ENCODE peak calls at places on chromosomes 7 and 10, in ten cellular contexts. N is HL-60; W is dorsolateral prefrontal cortex; J is right atrium auricular region; O is nephron progenitor cell; B is fibroblast of pulmonary artery; H is neural progenitor cell; Q is activated CD8-positive, alpha-beta T cell treated with anti-CD3 and anti-CD28 coated beads for 36 hours; V is ovary; G is spleen. C is an unnamed sample.

GRCh38 chr7:133535308-133535707 is 282.4 kb downstream of the EXOC4 start:
- DNase-seq in N (no peak), W (no peak), J (no peak), O (no peak), B (no peak), H (peak; percentile 17), Q (no peak), V (no peak), G (no peak), C (no peak)

GRCh38 chr7:139716156-139716942 is 61.4 kb downstream of the HIPK2 start:
- DNase-seq in N (no peak), W (no peak), J (no peak), O (no peak), B (no peak), H (no peak), Q (no peak), V (no peak), G (no peak), C (no peak)

GRCh38 chr10:24920907-24921881 is 31.2 kb downstream of the PRTFDC1 start:
- DNase-seq in N (no peak), W (no peak), J (peak; percentile 87), O (no peak), B (peak; percentile 97), H (no peak), Q (peak; percentile 89), V (peak; percentile 54), G (no peak), C (no peak)

GRCh38 chr10:78909268-78909667 is 159.5 kb upstream of the ZMIZ1 start:
- DNase-seq in N (no peak), W (no peak), J (no peak), O (no peak), B (no peak), H (peak; percentile 45), Q (no peak), V (no peak), G (peak; percentile 44), C (no peak)

GRCh38 chr10:132329565-132330485 is 2.2 kb upstream of the LRRC27 start:
- DNase-seq in N (peak; percentile 57), W (no peak), J (peak; percentile 81), O (no peak), B (peak; percentile 63), H (no peak), Q (peak; percentile 62), V (no peak), G (peak; percentile 80), C (no peak)

GRCh38 chr7:16271990-16272665 is 149.2 kb downstream of the CRPPA start:
- DNase-seq in N (no peak), W (no peak), J (no peak), O (no peak), B (peak; percentile 17), H (no peak), Q (no peak), V (no peak), G (no peak), C (no peak)

GRCh38 chr10:32454148-32454547 is 8.2 kb downstream of the CCDC7 start:
- DNase-seq in N (no peak), W (no peak), J (no peak), O (no peak), B (no peak), H (no peak), Q (no peak), V (no peak), G (no peak), C (no peak)

GRCh38 chr10:57506414-57507094 is 761.1 kb downstream of the IPMK start:
- DNase-seq in N (no peak), W (no peak), J (no peak), O (no peak), B (no peak), H (no peak), Q (no peak), V (no peak), G (peak; percentile 64), C (no peak)

GRCh38 chr7:114765331-114766125 is 156.4 kb upstream of the MDFIC start:
- DNase-seq in N (no peak), W (no peak), J (no peak), O (no peak), B (no peak), H (no peak), Q (no peak), V (no peak), G (no peak), C (no peak)

GRCh38 chr10:86262671-86263165 is 103.9 kb downstream of the GRID1 start:
- DNase-seq in N (no peak), W (peak; percentile 17), J (no peak), O (peak; percentile 13), B (no peak), H (peak; percentile 26), Q (no peak), V (no peak), G (no peak), C (peak; percentile 5)

GRCh38 chr7:152342796-152343195 is 93.0 kb downstream of the KMT2C start:
- DNase-seq in N (no peak), W (no peak), J (no peak), O (no peak), B (no peak), H (no peak), Q (no peak), V (no peak), G (no peak), C (no peak)

GRCh38 chr7:142098004-142098403 is 13.5 kb upstream of the MGAM2 start:
- DNase-seq in N (peak; percentile 61), W (no peak), J (no peak), O (no peak), B (no peak), H (no peak), Q (no peak), V (no peak), G (no peak), C (no peak)

GRCh38 chr7:80255656-80256055 is 121.0 kb downstream of the GNAI1 start:
- DNase-seq in N (no peak), W (no peak), J (no peak), O (no peak), B (no peak), H (no peak), Q (no peak), V (no peak), G (no peak), C (no peak)
- TF ChIP-seq CTCF in N (no peak), W (no peak), J (no peak), O (no peak), B (no peak), H (no peak), Q (no peak), V (no peak), G (no peak), C (no peak)

GRCh38 chr10:356452-356851 is 221.2 kb downstream of the ZMYND11 start:
- DNase-seq in N (no peak), W (no peak), J (no peak), O (no peak), B (no peak), H (no peak), Q (no peak), V (no peak), G (peak; percentile 64), C (no peak)

GRCh38 chr10:359093-359492 is 223.8 kb downstream of the ZMYND11 start:
- DNase-seq in N (no peak), W (no peak), J (no peak), O (no peak), B (no peak), H (no peak), Q (no peak), V (no peak), G (peak; percentile 38), C (no peak)

GRCh38 chr10:354901-355617 is 219.8 kb downstream of the ZMYND11 start:
- DNase-seq in N (no peak), W (no peak), J (no peak), O (no peak), B (no peak), H (no peak), Q (no peak), V (no peak), G (peak; percentile 55), C (no peak)

GRCh38 chr10:359762-360161 is 224.5 kb downstream of the ZMYND11 start:
- DNase-seq in N (no peak), W (no peak), J (no peak), O (no peak), B (no peak), H (no peak), Q (no peak), V (no peak), G (peak; percentile 19), C (no peak)

DNA sequence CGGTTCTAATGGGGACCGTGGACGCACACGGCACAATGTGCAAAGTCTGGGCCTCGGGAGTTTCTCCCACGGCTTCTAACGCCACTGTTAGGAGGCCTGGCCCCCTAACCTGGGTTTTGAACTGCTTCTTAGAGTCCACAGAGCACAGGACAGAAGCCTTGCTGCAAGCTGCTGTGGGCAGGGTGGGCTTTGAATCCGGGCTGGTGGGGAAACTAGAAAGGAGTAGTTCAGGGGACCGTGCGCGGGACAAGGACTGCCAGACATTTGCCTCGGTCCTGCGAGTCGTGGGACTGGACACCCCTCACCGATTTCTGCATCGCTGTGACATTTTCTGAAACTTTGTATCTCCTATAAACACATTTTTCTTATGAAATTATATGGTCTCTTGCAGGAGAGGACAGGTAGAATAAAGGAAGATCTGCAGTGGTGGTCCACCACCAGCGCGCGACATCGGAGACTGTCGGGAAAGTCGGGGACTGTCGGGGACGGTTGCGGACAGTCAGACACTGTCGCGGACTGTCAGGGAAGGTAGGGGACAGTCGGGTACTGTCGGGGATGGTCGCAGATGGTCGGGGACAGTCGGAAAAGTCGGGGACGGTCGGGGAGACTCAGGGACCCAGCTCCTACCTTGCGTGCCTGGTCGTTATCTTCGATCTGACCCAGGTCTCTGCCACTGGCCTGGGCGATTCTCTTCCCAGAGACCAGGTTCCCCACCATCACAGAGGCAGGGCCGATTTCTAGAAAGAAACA is 222.1 kb downstream of the ZMYND11 start:
- DNase-seq in N (no peak), W (no peak), J (no peak), O (no peak), B (no peak), H (no peak), Q (no peak), V (no peak), G (peak; percentile 70), C (no peak)
- TF ChIP-seq CTCF in N (no peak), W (no peak), J (no peak), O (no peak), B (no peak), H (no peak), Q (no peak), V (no peak), G (no peak), C (no peak)

GRCh38 chr10:114486938-114487814 is 82.9 kb upstream of the AFAP1L2 start:
- DNase-seq in N (no peak), W (no peak), J (no peak), O (no peak), B (no peak), H (no peak), Q (peak; percentile 50), V (no peak), G (no peak), C (no peak)
- TF ChIP-seq CTCF in N (no peak), W (no peak), J (no peak), O (no peak), B (no peak), H (peak; percentile 26), Q (peak; percentile 42), V (no peak), G (no peak), C (peak; percentile 20)

DNA sequence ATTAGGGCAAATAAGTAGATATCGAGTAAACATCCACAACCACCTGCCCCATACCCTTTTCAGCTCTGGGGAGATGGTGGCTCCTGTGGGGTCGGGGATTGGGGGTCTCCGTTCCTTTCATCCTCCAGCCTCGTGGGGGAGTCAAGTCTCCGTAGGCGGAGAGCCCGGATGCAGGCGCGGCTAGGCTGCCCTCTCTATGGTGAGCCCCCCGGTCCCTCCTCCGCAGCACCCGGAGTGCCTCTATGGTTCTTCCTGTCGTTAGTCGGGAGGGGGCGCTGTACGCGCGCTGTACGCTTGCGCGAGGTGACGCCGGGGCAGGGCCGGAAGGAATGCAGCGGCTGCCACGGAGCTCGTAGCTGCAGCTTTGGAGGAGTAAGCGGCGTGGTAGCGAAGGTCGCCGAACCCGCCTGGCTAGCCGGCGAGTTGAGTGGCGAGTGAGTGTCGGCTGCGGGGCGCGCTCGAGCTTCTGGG is 14.8 kb upstream of the MMD2 start:
- DNase-seq in N (peak; percentile 94), W (peak; percentile 90), J (peak; percentile 88), O (peak; percentile 92), B (peak; percentile 91), H (peak; percentile 96), Q (peak; percentile 93), V (peak; percentile 88), G (peak; percentile 99), C (peak; percentile 94)
- TF ChIP-seq CTCF in N (peak; percentile 63), W (peak; percentile 92), J (peak; percentile 84), O (peak; percentile 76), B (peak; percentile 67), H (peak; percentile 83), Q (peak; percentile 82), V (peak; percentile 69), G (peak; percentile 46), C (peak; percentile 87)

C was measured in progenitor cell of endocrine pancreas.